ENCODE peak calls at places on chromosome 2, in five cellular contexts. One of them, this sample, is unnamed.

GRCh38 chr2:18169121-18169786 is 290.8 kb downstream of the KCNS3 start:
- DNase-seq in adipocyte: no peak
- DNase-seq in CD8-positive, alpha-beta T cell: no peak
- DNase-seq in neural progenitor cell: no peak
- DNase-seq in pancreas: no peak
- DNase-seq in this sample: no peak

GRCh38 chr2:207528980-207529329 is 807 bp upstream of the CREB1 start:
- DNase-seq in adipocyte: peak; percentile 61
- DNase-seq in CD8-positive, alpha-beta T cell: peak; percentile 73
- DNase-seq in neural progenitor cell: no peak
- DNase-seq in pancreas: no peak
- DNase-seq in this sample: no peak

GRCh38 chr2:128446049-128446811 is 127.6 kb upstream of the HS6ST1 start:
- DNase-seq in adipocyte: no peak
- DNase-seq in CD8-positive, alpha-beta T cell: peak; percentile 32
- DNase-seq in neural progenitor cell: no peak
- DNase-seq in pancreas: no peak
- DNase-seq in this sample: peak; percentile 14

GRCh38 chr2:24183369-24184069 is 8.7 kb downstream of the FAM228A start:
- DNase-seq in adipocyte: no peak
- DNase-seq in CD8-positive, alpha-beta T cell: no peak
- DNase-seq in neural progenitor cell: no peak
- DNase-seq in pancreas: no peak
- DNase-seq in this sample: no peak

GRCh38 chr2:230124792-230125452 is 56.2 kb upstream of the SLC16A14 start:
- DNase-seq in adipocyte: no peak
- DNase-seq in CD8-positive, alpha-beta T cell: no peak
- DNase-seq in neural progenitor cell: no peak
- DNase-seq in pancreas: no peak
- DNase-seq in this sample: no peak

GRCh38 chr2:37392428-37392827 is 48.0 kb downstream of the QPCT start:
- DNase-seq in adipocyte: no peak
- DNase-seq in CD8-positive, alpha-beta T cell: no peak
- DNase-seq in neural progenitor cell: no peak
- DNase-seq in pancreas: no peak
- DNase-seq in this sample: no peak

GRCh38 chr2:96906719-96907404 is 37.0 kb upstream of the SEMA4C start:
- DNase-seq in adipocyte: peak; percentile 52
- DNase-seq in CD8-positive, alpha-beta T cell: no peak
- DNase-seq in neural progenitor cell: peak; percentile 79
- DNase-seq in pancreas: peak; percentile 55
- DNase-seq in this sample: no peak

GRCh38 chr2:189222440-189222839 is 42.9 kb upstream of the COL5A2 start:
- DNase-seq in adipocyte: peak; percentile 57
- DNase-seq in CD8-positive, alpha-beta T cell: no peak
- DNase-seq in neural progenitor cell: no peak
- DNase-seq in pancreas: peak; percentile 58
- DNase-seq in this sample: no peak

GRCh38 chr2:214987261-214987660 is 151.2 kb downstream of the ABCA12 start:
- DNase-seq in adipocyte: peak; percentile 5
- DNase-seq in CD8-positive, alpha-beta T cell: no peak
- DNase-seq in neural progenitor cell: no peak
- DNase-seq in pancreas: no peak
- DNase-seq in this sample: no peak

GRCh38 chr2:212154392-212154791 is 384.2 kb downstream of the ERBB4 start:
- DNase-seq in adipocyte: no peak
- DNase-seq in CD8-positive, alpha-beta T cell: no peak
- DNase-seq in neural progenitor cell: no peak
- DNase-seq in pancreas: no peak
- DNase-seq in this sample: no peak

GRCh38 chr2:228847684-228848083 is 423.4 kb downstream of the PID1 start:
- DNase-seq in adipocyte: peak; percentile 81
- DNase-seq in CD8-positive, alpha-beta T cell: no peak
- DNase-seq in neural progenitor cell: no peak
- DNase-seq in pancreas: no peak
- DNase-seq in this sample: no peak

GRCh38 chr2:150062416-150062815 is 425.1 kb downstream of the RND3 start:
- DNase-seq in adipocyte: peak; percentile 30
- DNase-seq in CD8-positive, alpha-beta T cell: no peak
- DNase-seq in neural progenitor cell: no peak
- DNase-seq in pancreas: no peak
- DNase-seq in this sample: no peak

GRCh38 chr2:238920053-238920452 is 72.2 kb downstream of the TWIST2 start:
- DNase-seq in adipocyte: no peak
- DNase-seq in CD8-positive, alpha-beta T cell: no peak
- DNase-seq in neural progenitor cell: no peak
- DNase-seq in pancreas: no peak
- DNase-seq in this sample: no peak

GRCh38 chr2:193222456-193222855 is 1027.7 kb upstream of the TMEFF2 start:
- DNase-seq in adipocyte: no peak
- DNase-seq in CD8-positive, alpha-beta T cell: no peak
- DNase-seq in neural progenitor cell: no peak
- DNase-seq in pancreas: no peak
- DNase-seq in this sample: no peak

GRCh38 chr2:238131761-238132462 is 6.6 kb upstream of the KLHL30 start:
- DNase-seq in adipocyte: no peak
- DNase-seq in CD8-positive, alpha-beta T cell: no peak
- DNase-seq in neural progenitor cell: no peak
- DNase-seq in pancreas: no peak
- DNase-seq in this sample: no peak

GRCh38 chr2:113157897-113158753 is 15.6 kb upstream of the PSD4 start:
- DNase-seq in adipocyte: peak; percentile 58
- DNase-seq in CD8-positive, alpha-beta T cell: no peak
- DNase-seq in neural progenitor cell: no peak
- DNase-seq in pancreas: no peak
- DNase-seq in this sample: no peak

GRCh38 chr2:200225943-200226342 is 80.5 kb upstream of the SPATS2L start:
- DNase-seq in adipocyte: peak; percentile 75
- DNase-seq in CD8-positive, alpha-beta T cell: no peak
- DNase-seq in neural progenitor cell: no peak
- DNase-seq in pancreas: no peak
- DNase-seq in this sample: no peak

GRCh38 chr2:23659773-23660172 is 267.1 kb downstream of the ATAD2B start:
- DNase-seq in adipocyte: no peak
- DNase-seq in CD8-positive, alpha-beta T cell: no peak
- DNase-seq in neural progenitor cell: no peak
- DNase-seq in pancreas: no peak
- DNase-seq in this sample: no peak

GRCh38 chr2:74618410-74619083 is 29.6 kb downstream of the M1AP start:
- DNase-seq in adipocyte: no peak
- DNase-seq in CD8-positive, alpha-beta T cell: no peak
- DNase-seq in neural progenitor cell: no peak
- DNase-seq in pancreas: no peak
- DNase-seq in this sample: no peak

GRCh38 chr2:202005272-202005887 is 28.3 kb upstream of the FZD7 start:
- DNase-seq in adipocyte: no peak
- DNase-seq in CD8-positive, alpha-beta T cell: no peak
- DNase-seq in neural progenitor cell: no peak
- DNase-seq in pancreas: no peak
- DNase-seq in this sample: no peak

GRCh38 chr2:109331864-109332848 is 203.2 kb downstream of the SH3RF3 start:
- DNase-seq in adipocyte: peak; percentile 94
- DNase-seq in CD8-positive, alpha-beta T cell: peak; percentile 62
- DNase-seq in neural progenitor cell: no peak
- DNase-seq in pancreas: no peak
- DNase-seq in this sample: peak; percentile 97

GRCh38 chr2:240130393-240131195 is 5.5 kb downstream of the COPS9 start:
- DNase-seq in adipocyte: no peak
- DNase-seq in CD8-positive, alpha-beta T cell: no peak
- DNase-seq in neural progenitor cell: no peak
- DNase-seq in pancreas: peak; percentile 28
- DNase-seq in this sample: peak; percentile 43

GRCh38 chr2:120442923-120443571 is 97.1 kb downstream of the INHBB start:
- DNase-seq in adipocyte: no peak
- DNase-seq in CD8-positive, alpha-beta T cell: no peak
- DNase-seq in neural progenitor cell: peak; percentile 86
- DNase-seq in pancreas: peak; percentile 85
- DNase-seq in this sample: peak; percentile 51

GRCh38 chr2:146661494-146662096 is 1183.2 kb upstream of the ACVR2A start:
- DNase-seq in adipocyte: peak; percentile 76
- DNase-seq in CD8-positive, alpha-beta T cell: no peak
- DNase-seq in neural progenitor cell: peak; percentile 66
- DNase-seq in pancreas: no peak
- DNase-seq in this sample: no peak

GRCh38 chr2:150475479-150476212 is 11.8 kb downstream of the RND3 start:
- DNase-seq in adipocyte: peak; percentile 52
- DNase-seq in CD8-positive, alpha-beta T cell: no peak
- DNase-seq in neural progenitor cell: no peak
- DNase-seq in pancreas: no peak
- DNase-seq in this sample: no peak

GRCh38 chr2:69734040-69734611 is 7.8 kb upstream of the ANXA4 start:
- DNase-seq in adipocyte: no peak
- DNase-seq in CD8-positive, alpha-beta T cell: no peak
- DNase-seq in neural progenitor cell: no peak
- DNase-seq in pancreas: no peak
- DNase-seq in this sample: no peak

GRCh38 chr2:149902104-149902503 is 314.5 kb upstream of the MMADHC start:
- DNase-seq in adipocyte: no peak
- DNase-seq in CD8-positive, alpha-beta T cell: no peak
- DNase-seq in neural progenitor cell: no peak
- DNase-seq in pancreas: no peak
- DNase-seq in this sample: no peak

GRCh38 chr2:39782591-39782990 is 3.5 kb upstream of the THUMPD2 start:
- DNase-seq in adipocyte: no peak
- DNase-seq in CD8-positive, alpha-beta T cell: no peak
- DNase-seq in neural progenitor cell: no peak
- DNase-seq in pancreas: no peak
- DNase-seq in this sample: no peak

GRCh38 chr2:119638891-119639539 is 40.0 kb upstream of the TMEM177 start:
- DNase-seq in adipocyte: no peak
- DNase-seq in CD8-positive, alpha-beta T cell: no peak
- DNase-seq in neural progenitor cell: peak; percentile 66
- DNase-seq in pancreas: no peak
- DNase-seq in this sample: no peak

GRCh38 chr2:28359222-28360065 is 33.2 kb upstream of the FOSL2 start:
- DNase-seq in adipocyte: no peak
- DNase-seq in CD8-positive, alpha-beta T cell: peak; percentile 81
- DNase-seq in neural progenitor cell: no peak
- DNase-seq in pancreas: no peak
- DNase-seq in this sample: no peak

GRCh38 chr2:169276045-169276444 is 86.3 kb downstream of the LRP2 start:
- DNase-seq in adipocyte: peak; percentile 9
- DNase-seq in CD8-positive, alpha-beta T cell: no peak
- DNase-seq in neural progenitor cell: no peak
- DNase-seq in pancreas: no peak
- DNase-seq in this sample: no peak

GRCh38 chr2:78261454-78261853 is 739.3 kb upstream of the LRRTM4 start:
- DNase-seq in adipocyte: no peak
- DNase-seq in CD8-positive, alpha-beta T cell: no peak
- DNase-seq in neural progenitor cell: no peak
- DNase-seq in pancreas: no peak
- DNase-seq in this sample: no peak

GRCh38 chr2:36566887-36567286 is 31.1 kb downstream of the FEZ2 start:
- DNase-seq in adipocyte: no peak
- DNase-seq in CD8-positive, alpha-beta T cell: no peak
- DNase-seq in neural progenitor cell: no peak
- DNase-seq in pancreas: no peak
- DNase-seq in this sample: no peak

GRCh38 chr2:50820176-50820575 is 211.8 kb downstream of the NRXN1 start:
- DNase-seq in adipocyte: no peak
- DNase-seq in CD8-positive, alpha-beta T cell: no peak
- DNase-seq in neural progenitor cell: no peak
- DNase-seq in pancreas: no peak
- DNase-seq in this sample: no peak

GRCh38 chr2:77807531-77808215 is 285.5 kb upstream of the LRRTM4 start:
- DNase-seq in adipocyte: no peak
- DNase-seq in CD8-positive, alpha-beta T cell: no peak
- DNase-seq in neural progenitor cell: peak; percentile 27
- DNase-seq in pancreas: no peak
- DNase-seq in this sample: no peak

GRCh38 chr2:8542381-8543064 is 139.3 kb upstream of the ID2 start:
- DNase-seq in adipocyte: no peak
- DNase-seq in CD8-positive, alpha-beta T cell: no peak
- DNase-seq in neural progenitor cell: no peak
- DNase-seq in pancreas: no peak
- DNase-seq in this sample: peak; percentile 9

GRCh38 chr2:216620806-216621205 is 12.4 kb upstream of the IGFBP2 start:
- DNase-seq in adipocyte: no peak
- DNase-seq in CD8-positive, alpha-beta T cell: no peak
- DNase-seq in neural progenitor cell: peak; percentile 49
- DNase-seq in pancreas: no peak
- DNase-seq in this sample: no peak

GRCh38 chr2:47269316-47270232 is 114.5 kb upstream of the STPG4 start:
- DNase-seq in adipocyte: peak; percentile 90
- DNase-seq in CD8-positive, alpha-beta T cell: no peak
- DNase-seq in neural progenitor cell: no peak
- DNase-seq in pancreas: no peak
- DNase-seq in this sample: peak; percentile 96

GRCh38 chr2:159617651-159618050 is 1.3 kb upstream of the BAZ2B start:
- DNase-seq in adipocyte: peak; percentile 61
- DNase-seq in CD8-positive, alpha-beta T cell: no peak
- DNase-seq in neural progenitor cell: peak; percentile 68
- DNase-seq in pancreas: no peak
- DNase-seq in this sample: no peak
- H3K4me3 ChIP-seq in adipocyte: peak overlapping the region; percentile 93
- H3K4me3 ChIP-seq in CD8-positive, alpha-beta T cell: no peak overlapping the region
- H3K4me3 ChIP-seq in neural progenitor cell: peak overlapping the region; percentile 79
- H3K4me3 ChIP-seq in pancreas: no peak overlapping the region
- H3K4me3 ChIP-seq in this sample: no peak overlapping the region

GRCh38 chr2:144458536-144458935 is 61.4 kb downstream of the ZEB2 start:
- DNase-seq in adipocyte: no peak
- DNase-seq in CD8-positive, alpha-beta T cell: no peak
- DNase-seq in neural progenitor cell: no peak
- DNase-seq in pancreas: no peak
- DNase-seq in this sample: no peak
- H3K36me3 ChIP-seq in adipocyte: peaks cover 15% of the 10 kb centered on the region
- H3K36me3 ChIP-seq in CD8-positive, alpha-beta T cell: no peaks in the 10 kb centered on the region
- H3K36me3 ChIP-seq in neural progenitor cell: no peaks in the 10 kb centered on the region
- H3K36me3 ChIP-seq in pancreas: no peaks in the 10 kb centered on the region
- H3K36me3 ChIP-seq in this sample: no peaks in the 10 kb centered on the region

GRCh38 chr2:72623481-72623880 is 202.4 kb downstream of the EXOC6B start:
- DNase-seq in adipocyte: no peak
- DNase-seq in CD8-positive, alpha-beta T cell: no peak
- DNase-seq in neural progenitor cell: no peak
- DNase-seq in pancreas: no peak
- DNase-seq in this sample: no peak
- H3K4me1 ChIP-seq in adipocyte: peaks cover 18% of the 10 kb centered on the region
- H3K4me1 ChIP-seq in CD8-positive, alpha-beta T cell: no peaks in the 10 kb centered on the region
- H3K4me1 ChIP-seq in neural progenitor cell: peaks cover 21% of the 10 kb centered on the region
- H3K4me1 ChIP-seq in pancreas: no peaks in the 10 kb centered on the region
- H3K4me1 ChIP-seq in this sample: no peaks in the 10 kb centered on the region

GRCh38 chr2:241553512-241553830 is 5.1 kb upstream of the BOK start:
- DNase-seq in adipocyte: no peak
- DNase-seq in CD8-positive, alpha-beta T cell: no peak
- DNase-seq in neural progenitor cell: no peak
- DNase-seq in pancreas: no peak
- DNase-seq in this sample: no peak

GRCh38 chr2:241556734-241557133 is 1.8 kb upstream of the BOK start:
- DNase-seq in adipocyte: no peak
- DNase-seq in CD8-positive, alpha-beta T cell: no peak
- DNase-seq in neural progenitor cell: no peak
- DNase-seq in pancreas: no peak
- DNase-seq in this sample: no peak

GRCh38 chr2:241553981-241554380 is 4.6 kb upstream of the BOK start:
- DNase-seq in adipocyte: no peak
- DNase-seq in CD8-positive, alpha-beta T cell: no peak
- DNase-seq in neural progenitor cell: no peak
- DNase-seq in pancreas: no peak
- DNase-seq in this sample: no peak

GRCh38 chr2:241555711-241556110 is 2.8 kb upstream of the BOK start:
- DNase-seq in adipocyte: no peak
- DNase-seq in CD8-positive, alpha-beta T cell: no peak
- DNase-seq in neural progenitor cell: no peak
- DNase-seq in pancreas: no peak
- DNase-seq in this sample: no peak

GRCh38 chr2:241554610-241555322 is 3.8 kb upstream of the BOK start:
- DNase-seq in adipocyte: no peak
- DNase-seq in CD8-positive, alpha-beta T cell: no peak
- DNase-seq in neural progenitor cell: no peak
- DNase-seq in pancreas: no peak
- DNase-seq in this sample: no peak
- H3K4me3 ChIP-seq in adipocyte: no peak overlapping the region
- H3K4me3 ChIP-seq in CD8-positive, alpha-beta T cell: no peak overlapping the region
- H3K4me3 ChIP-seq in neural progenitor cell: no peak overlapping the region
- H3K4me3 ChIP-seq in pancreas: no peak overlapping the region
- H3K4me3 ChIP-seq in this sample: no peak overlapping the region